ENCODE peak calls at places on chromosomes 11 and 22, in ten cellular contexts. One of them, this sample, is unnamed.

GRCh38 chr11:84812351-84813083 is 814.6 kb downstream of the DLG2 start:
- DNase-seq in WTC11: no peak
- DNase-seq in NCI-H2227 treated with DMSO at 0.1 percent for 48 hours: no peak
- DNase-seq in fibroblast of mammary gland: peak
- DNase-seq in HEK293T: no peak
- DNase-seq in naive thymus-derived CD8-positive, alpha-beta T cell: no peak
- DNase-seq in stimulated activated CD4-positive, alpha-beta T cell treated with anti-CD3 and anti-CD28 coated beads, TNF-alpha, amount 100 ng/mL, for 4 hours: no peak
- DNase-seq in body of pancreas: no peak
- DNase-seq in mesendoderm: no peak
- DNase-seq in iPS-NIHi11: no peak
- DNase-seq in this sample: no peak

GRCh38 chr11:12087075-12087775 is 23.2 kb upstream of the MICAL2 start:
- DNase-seq in WTC11: no peak
- DNase-seq in NCI-H2227 treated with DMSO at 0.1 percent for 48 hours: no peak
- DNase-seq in fibroblast of mammary gland: peak
- DNase-seq in HEK293T: no peak
- DNase-seq in naive thymus-derived CD8-positive, alpha-beta T cell: peak
- DNase-seq in stimulated activated CD4-positive, alpha-beta T cell treated with anti-CD3 and anti-CD28 coated beads, TNF-alpha, amount 100 ng/mL, for 4 hours: no peak
- DNase-seq in body of pancreas: no peak
- DNase-seq in mesendoderm: peak
- DNase-seq in iPS-NIHi11: no peak
- DNase-seq in this sample: peak

GRCh38 chr22:44024288-44024908 is at the start of gene PARVB:
- DNase-seq in WTC11: peak
- DNase-seq in NCI-H2227 treated with DMSO at 0.1 percent for 48 hours: no peak
- DNase-seq in fibroblast of mammary gland: no peak
- DNase-seq in HEK293T: peak
- DNase-seq in naive thymus-derived CD8-positive, alpha-beta T cell: no peak
- DNase-seq in stimulated activated CD4-positive, alpha-beta T cell treated with anti-CD3 and anti-CD28 coated beads, TNF-alpha, amount 100 ng/mL, for 4 hours: no peak
- DNase-seq in body of pancreas: no peak
- DNase-seq in mesendoderm: no peak
- DNase-seq in iPS-NIHi11: peak
- DNase-seq in this sample: peak

GRCh38 chr11:134047586-134047999 is 21.3 kb upstream of the JAM3 start:
- DNase-seq in WTC11: no peak
- DNase-seq in NCI-H2227 treated with DMSO at 0.1 percent for 48 hours: no peak
- DNase-seq in fibroblast of mammary gland: peak
- DNase-seq in HEK293T: no peak
- DNase-seq in naive thymus-derived CD8-positive, alpha-beta T cell: no peak
- DNase-seq in stimulated activated CD4-positive, alpha-beta T cell treated with anti-CD3 and anti-CD28 coated beads, TNF-alpha, amount 100 ng/mL, for 4 hours: no peak
- DNase-seq in body of pancreas: peak
- DNase-seq in mesendoderm: no peak
- DNase-seq in iPS-NIHi11: peak
- DNase-seq in this sample: no peak

GRCh38 chr11:12675951-12676711 is 1.9 kb downstream of the TEAD1 start:
- DNase-seq in WTC11: no peak
- DNase-seq in NCI-H2227 treated with DMSO at 0.1 percent for 48 hours: no peak
- DNase-seq in fibroblast of mammary gland: peak
- DNase-seq in HEK293T: no peak
- DNase-seq in naive thymus-derived CD8-positive, alpha-beta T cell: no peak
- DNase-seq in stimulated activated CD4-positive, alpha-beta T cell treated with anti-CD3 and anti-CD28 coated beads, TNF-alpha, amount 100 ng/mL, for 4 hours: no peak
- DNase-seq in body of pancreas: no peak
- DNase-seq in mesendoderm: peak
- DNase-seq in iPS-NIHi11: no peak
- DNase-seq in this sample: no peak

GRCh38 chr22:23223566-23224317 is 43.4 kb downstream of the BCR start:
- DNase-seq in WTC11: no peak
- DNase-seq in NCI-H2227 treated with DMSO at 0.1 percent for 48 hours: no peak
- DNase-seq in fibroblast of mammary gland: no peak
- DNase-seq in HEK293T: no peak
- DNase-seq in naive thymus-derived CD8-positive, alpha-beta T cell: no peak
- DNase-seq in stimulated activated CD4-positive, alpha-beta T cell treated with anti-CD3 and anti-CD28 coated beads, TNF-alpha, amount 100 ng/mL, for 4 hours: no peak
- DNase-seq in body of pancreas: no peak
- DNase-seq in mesendoderm: peak
- DNase-seq in iPS-NIHi11: no peak
- DNase-seq in this sample: peak

GRCh38 chr11:110367571-110367970 is 62.2 kb upstream of the FDX1 start:
- DNase-seq in WTC11: no peak
- DNase-seq in NCI-H2227 treated with DMSO at 0.1 percent for 48 hours: no peak
- DNase-seq in fibroblast of mammary gland: peak
- DNase-seq in HEK293T: no peak
- DNase-seq in naive thymus-derived CD8-positive, alpha-beta T cell: peak
- DNase-seq in stimulated activated CD4-positive, alpha-beta T cell treated with anti-CD3 and anti-CD28 coated beads, TNF-alpha, amount 100 ng/mL, for 4 hours: no peak
- DNase-seq in body of pancreas: no peak
- DNase-seq in mesendoderm: no peak
- DNase-seq in iPS-NIHi11: no peak
- DNase-seq in this sample: no peak

GRCh38 chr11:95338430-95338991 is 107.5 kb upstream of the SESN3 start:
- DNase-seq in WTC11: no peak
- DNase-seq in NCI-H2227 treated with DMSO at 0.1 percent for 48 hours: peak
- DNase-seq in fibroblast of mammary gland: peak
- DNase-seq in HEK293T: no peak
- DNase-seq in naive thymus-derived CD8-positive, alpha-beta T cell: no peak
- DNase-seq in stimulated activated CD4-positive, alpha-beta T cell treated with anti-CD3 and anti-CD28 coated beads, TNF-alpha, amount 100 ng/mL, for 4 hours: no peak
- DNase-seq in body of pancreas: peak
- DNase-seq in mesendoderm: no peak
- DNase-seq in iPS-NIHi11: peak
- DNase-seq in this sample: no peak

GRCh38 chr22:31635638-31636306 is 26.2 kb downstream of the PISD start:
- DNase-seq in WTC11: no peak
- DNase-seq in NCI-H2227 treated with DMSO at 0.1 percent for 48 hours: no peak
- DNase-seq in fibroblast of mammary gland: no peak
- DNase-seq in HEK293T: no peak
- DNase-seq in naive thymus-derived CD8-positive, alpha-beta T cell: no peak
- DNase-seq in stimulated activated CD4-positive, alpha-beta T cell treated with anti-CD3 and anti-CD28 coated beads, TNF-alpha, amount 100 ng/mL, for 4 hours: no peak
- DNase-seq in body of pancreas: peak
- DNase-seq in mesendoderm: no peak
- DNase-seq in iPS-NIHi11: peak
- DNase-seq in this sample: peak

GRCh38 chr11:130165601-130166456 is 6.2 kb downstream of the ST14 start:
- DNase-seq in WTC11: no peak
- DNase-seq in NCI-H2227 treated with DMSO at 0.1 percent for 48 hours: no peak
- DNase-seq in fibroblast of mammary gland: peak
- DNase-seq in HEK293T: no peak
- DNase-seq in naive thymus-derived CD8-positive, alpha-beta T cell: no peak
- DNase-seq in stimulated activated CD4-positive, alpha-beta T cell treated with anti-CD3 and anti-CD28 coated beads, TNF-alpha, amount 100 ng/mL, for 4 hours: no peak
- DNase-seq in body of pancreas: peak
- DNase-seq in mesendoderm: no peak
- DNase-seq in iPS-NIHi11: no peak
- DNase-seq in this sample: peak

GRCh38 chr22:34761111-34761510 is 304.8 kb upstream of the ISX start:
- DNase-seq in WTC11: no peak
- DNase-seq in NCI-H2227 treated with DMSO at 0.1 percent for 48 hours: no peak
- DNase-seq in fibroblast of mammary gland: no peak
- DNase-seq in HEK293T: no peak
- DNase-seq in naive thymus-derived CD8-positive, alpha-beta T cell: no peak
- DNase-seq in stimulated activated CD4-positive, alpha-beta T cell treated with anti-CD3 and anti-CD28 coated beads, TNF-alpha, amount 100 ng/mL, for 4 hours: no peak
- DNase-seq in body of pancreas: no peak
- DNase-seq in mesendoderm: peak
- DNase-seq in iPS-NIHi11: no peak
- DNase-seq in this sample: no peak